ENCODE peak calls at places on chromosome 7, in ten cellular contexts. Y is A549, W is sigmoid colon, K is transverse colon, H is ovary, J is K562, I is tibial nerve, F is suprapubic skin, U is H1, X is SK-N-SH. D is an unnamed sample.

GRCh38 chr7:12210179-12211053 is 678 bp upstream of the TMEM106B start:
- DNase-seq in F (peak; percentile 66), Y (peak; percentile 31), H (no peak), I (peak; percentile 17), X (peak; percentile 16), W (no peak), U (no peak), J (no peak), K (peak; percentile 57), D (peak; percentile 39)

GRCh38 chr7:32078824-32079223 is 8.6 kb upstream of the PDE1C start:
- DNase-seq in U (no peak), H (no peak), K (no peak), J (no peak), I (no peak), W (no peak), F (no peak), X (no peak), Y (no peak), D (no peak)

GRCh38 chr7:101185258-101185839 is 5.3 kb upstream of the NAT16 start:
- DNase-seq in J (peak; percentile 42), Y (no peak), X (no peak), K (peak; percentile 15), F (no peak), H (no peak), I (no peak), U (no peak), W (no peak), D (no peak)

GRCh38 chr7:155356323-155357105 is 58.8 kb downstream of the INSIG1 start:
- DNase-seq in F (peak; percentile 8), Y (peak; percentile 43), J (peak; percentile 46), H (peak; percentile 20), U (no peak), W (no peak), K (no peak), X (peak; percentile 67), I (no peak), D (no peak)

GRCh38 chr7:124679826-124680225 is 85.8 kb downstream of the GPR37 start:
- DNase-seq in I (no peak), U (no peak), K (no peak), H (no peak), X (no peak), J (no peak), Y (no peak), W (no peak), F (no peak), D (no peak)

GRCh38 chr7:109456116-109456515 is 886.4 kb downstream of the DNAJB9 start:
- DNase-seq in J (no peak), H (no peak), I (no peak), Y (no peak), X (peak; percentile 6), K (no peak), U (no peak), W (no peak), F (no peak), D (no peak)

GRCh38 chr7:95553939-95554338 is 42.4 kb downstream of the PDK4 start:
- DNase-seq in K (no peak), I (no peak), X (no peak), H (no peak), Y (no peak), W (no peak), U (no peak), J (no peak), F (no peak), D (no peak)

GRCh38 chr7:75623390-75624133 is 115.2 kb downstream of the HIP1 start:
- DNase-seq in Y (no peak), X (no peak), F (no peak), I (no peak), W (no peak), K (no peak), J (no peak), H (no peak), U (no peak), D (no peak)

GRCh38 chr7:77245015-77245755 is 45.6 kb upstream of the FGL2 start:
- DNase-seq in U (no peak), H (no peak), F (no peak), X (no peak), W (peak; percentile 67), J (no peak), Y (no peak), K (no peak), I (peak; percentile 30), D (no peak)

GRCh38 chr7:112462236-112462635 is 12.0 kb downstream of the IFRD1 start:
- DNase-seq in F (no peak), I (peak; percentile 74), U (no peak), X (no peak), W (no peak), J (no peak), K (peak; percentile 34), H (no peak), Y (no peak), D (peak; percentile 40)

GRCh38 chr7:45570797-45571196 is 3.4 kb upstream of the ADCY1 start:
- DNase-seq in H (no peak), J (no peak), Y (no peak), X (peak; percentile 11), F (no peak), K (no peak), I (no peak), W (no peak), U (no peak), D (no peak)

GRCh38 chr7:100567045-100567730 is 6.5 kb downstream of the SAP25 start:
- DNase-seq in X (no peak), H (no peak), F (no peak), Y (no peak), I (no peak), K (no peak), U (no peak), W (no peak), J (no peak), D (no peak)

GRCh38 chr7:132837529-132837928 is 244.4 kb downstream of the CHCHD3 start:
- DNase-seq in I (no peak), H (no peak), F (no peak), W (no peak), K (no peak), J (no peak), X (no peak), U (no peak), Y (no peak), D (no peak)

DNA sequence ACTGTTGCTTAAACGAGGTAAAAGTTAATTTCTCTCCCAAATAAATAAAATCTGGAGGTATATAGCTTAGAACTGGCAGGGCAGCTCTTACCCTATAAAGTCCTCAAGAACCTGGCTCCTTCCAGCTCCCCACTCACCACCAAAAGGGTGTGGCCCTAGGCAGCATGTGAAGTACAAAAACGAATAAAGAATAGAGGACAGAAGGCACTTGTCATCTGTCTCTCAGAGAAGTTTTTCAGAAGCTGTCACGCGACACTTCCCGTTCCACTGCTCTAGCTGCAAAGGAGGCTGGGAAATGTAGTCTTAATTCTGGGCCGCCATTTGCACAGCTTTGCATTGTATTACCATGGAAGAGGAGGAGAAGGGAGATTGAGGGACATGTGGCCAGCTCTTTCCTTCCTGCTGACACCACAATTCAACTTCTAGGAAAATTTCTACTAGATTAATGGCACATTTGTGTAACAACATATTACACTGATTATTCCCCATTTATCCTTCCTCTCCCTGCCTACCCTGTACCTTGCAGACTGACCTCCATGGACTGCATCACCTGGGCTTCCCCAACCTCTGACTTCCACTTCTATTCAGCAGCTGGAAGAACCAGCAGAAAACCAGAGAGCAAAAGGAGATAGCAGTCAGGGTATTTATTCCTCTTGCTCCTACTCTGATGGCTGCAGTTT is 62.2 kb downstream of the CCDC71L start:
- DNase-seq in X (peak; percentile 17), W (peak; percentile 68), I (peak; percentile 53), F (peak; percentile 71), H (no peak), U (peak; percentile 5), J (peak; percentile 97), Y (peak; percentile 28), K (peak; percentile 78), D (peak; percentile 76)
- H3K4me3 ChIP-seq in X (peak overlapping the region; percentile 43), W (peak overlapping the region; percentile 39), I (peak overlapping the region; percentile 34), F (peak overlapping the region; percentile 5), H (no peak overlapping the region), U (no peak overlapping the region), J (no peak overlapping the region), Y (peak overlapping the region; percentile 15), K (peak overlapping the region; percentile 31), D (peak overlapping the region; percentile 5)

GRCh38 chr7:116790025-116790424 is 72.4 kb upstream of the CAPZA2 start:
- DNase-seq in W (no peak), X (no peak), K (no peak), U (no peak), F (no peak), Y (no peak), H (no peak), J (no peak), I (no peak), D (no peak)
- H3K9me3 ChIP-seq in W (no peaks in the 10 kb centered on the region), X (no peaks in the 10 kb centered on the region), K (no peaks in the 10 kb centered on the region), U (no peaks in the 10 kb centered on the region), F (no peaks in the 10 kb centered on the region), Y (no peaks in the 10 kb centered on the region), H (no peaks in the 10 kb centered on the region), J (no peaks in the 10 kb centered on the region), I (no peaks in the 10 kb centered on the region), D (no peaks in the 10 kb centered on the region)

DNA sequence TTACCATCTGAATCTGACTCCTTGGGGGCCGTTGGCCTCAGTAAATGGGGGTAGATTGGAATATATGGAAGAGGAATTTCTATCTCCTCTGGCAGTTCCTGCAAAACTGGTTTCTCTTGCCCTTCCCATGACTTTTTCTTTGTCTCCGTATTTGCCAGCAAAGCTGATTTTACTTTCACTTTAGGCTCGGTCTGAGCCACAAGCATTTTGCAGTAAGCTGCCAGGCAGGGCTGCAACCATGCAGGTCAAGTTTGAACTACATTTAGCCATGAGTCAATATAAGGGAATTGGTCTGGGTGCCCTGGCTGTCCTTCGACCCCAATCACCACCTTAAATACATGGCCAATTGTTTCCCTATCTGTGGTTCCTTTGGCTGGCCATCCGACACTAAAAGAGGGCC is 104.3 kb downstream of the TRIM24 start:
- DNase-seq in K (no peak), Y (no peak), F (no peak), W (no peak), H (no peak), I (no peak), U (no peak), X (no peak), J (no peak), D (peak; percentile 52)
- TF ChIP-seq EP300 in K (no peak), Y (no peak), F (no peak), W (no peak), H (no peak), I (no peak), U (no peak), X (no peak), J (no peak), D (no peak)

GRCh38 chr7:83413831-83414230 is 235.1 kb downstream of the SEMA3E start:
- DNase-seq in U (no peak), W (no peak), J (peak; percentile 1), K (no peak), F (no peak), X (peak; percentile 17), H (no peak), I (no peak), Y (no peak), D (no peak)
- H3K4me3 ChIP-seq in U (no peak overlapping the region), W (no peak overlapping the region), J (no peak overlapping the region), K (no peak overlapping the region), F (no peak overlapping the region), X (no peak overlapping the region), H (no peak overlapping the region), I (no peak overlapping the region), Y (no peak overlapping the region), D (no peak overlapping the region)

DNA sequence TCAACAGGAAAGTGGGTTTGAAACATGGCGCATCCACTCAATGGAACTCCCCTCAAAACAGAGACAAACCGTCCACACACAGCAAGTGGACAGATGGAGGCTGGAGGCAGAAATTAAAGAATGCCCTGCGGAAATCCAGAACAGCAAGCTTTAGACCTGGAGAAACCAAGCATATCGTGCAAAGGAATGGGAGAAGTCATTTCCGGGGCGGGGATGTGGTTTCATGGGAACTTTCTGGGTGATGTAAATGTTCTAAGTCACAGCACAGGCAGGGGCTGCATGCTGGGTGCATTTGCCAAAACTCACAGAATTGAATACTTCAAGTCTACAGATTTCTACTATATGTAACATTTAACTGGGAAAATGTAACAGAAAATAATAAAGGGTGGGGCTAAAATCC is 213.0 kb downstream of the PTPRN2 start:
- DNase-seq in U (no peak), H (no peak), J (no peak), W (no peak), K (no peak), X (no peak), I (no peak), Y (no peak), F (no peak), D (no peak)
- H3K9me3 ChIP-seq in U (peaks cover 8% of the 10 kb centered on the region), H (no peaks in the 10 kb centered on the region), J (no peaks in the 10 kb centered on the region), W (no peaks in the 10 kb centered on the region), K (no peaks in the 10 kb centered on the region), X (peaks cover 9% of the 10 kb centered on the region), I (no peaks in the 10 kb centered on the region), Y (no peaks in the 10 kb centered on the region), F (no peaks in the 10 kb centered on the region), D (no peaks in the 10 kb centered on the region)